ENCODE peak calls at places on chromosomes 4 and X, in five cellular contexts. Q is psoas muscle, R is K562, M is lower leg skin, S is PC-9. A is an unnamed sample.

GRCh38 chrX:97756879-97757278 is 873.2 kb downstream of the RPA4 start:
- DNase-seq in Q (no peak), R (no peak), M (no peak), S (no peak), A (no peak)

GRCh38 chrX:40471965-40472648 is 108.7 kb upstream of the ATP6AP2 start:
- DNase-seq in Q (no peak), R (peak; percentile 17), M (peak; percentile 15), S (no peak), A (peak; percentile 71)

GRCh38 chr4:55396305-55397023 is 707 bp downstream of the TMEM165 start:
- DNase-seq in Q (peak; percentile 70), R (peak; percentile 58), M (peak; percentile 23), S (peak; percentile 28), A (no peak)

GRCh38 chr4:20532096-20532495 is 168.2 kb upstream of the PACRGL start:
- DNase-seq in Q (no peak), R (no peak), M (no peak), S (no peak), A (no peak)

GRCh38 chr4:15150636-15151432 is 148.6 kb downstream of the CPEB2 start:
- DNase-seq in Q (no peak), R (peak; percentile 28), M (no peak), S (no peak), A (no peak)

GRCh38 chr4:29153642-29154041 is 1566.5 kb upstream of the PCDH7 start:
- DNase-seq in Q (no peak), R (no peak), M (no peak), S (no peak), A (no peak)

GRCh38 chr4:66574145-66574978 is 904.1 kb upstream of the EPHA5 start:
- DNase-seq in Q (no peak), R (no peak), M (no peak), S (no peak), A (peak; percentile 65)

GRCh38 chrX:47936940-47937317 is 66.9 kb downstream of the ZNF182 start:
- DNase-seq in Q (no peak), R (no peak), M (no peak), S (no peak), A (no peak)

GRCh38 chrX:40096395-40097091 is 1.2 kb downstream of the BCOR start:
- DNase-seq in Q (peak; percentile 67), R (no peak), M (no peak), S (no peak), A (no peak)

GRCh38 chr4:102055805-102056204 is 265.3 kb downstream of the BANK1 start:
- DNase-seq in Q (no peak), R (no peak), M (no peak), S (no peak), A (no peak)

GRCh38 chr4:20829958-20830357 is 129.7 kb downstream of the PACRGL start:
- DNase-seq in Q (no peak), R (no peak), M (no peak), S (no peak), A (no peak)

GRCh38 chr4:81491943-81492342 is 20.2 kb upstream of the RASGEF1B start:
- DNase-seq in Q (no peak), R (no peak), M (no peak), S (no peak), A (no peak)

GRCh38 chr4:175639346-175639745 is 172.7 kb downstream of the GPM6A start:
- DNase-seq in Q (no peak), R (no peak), M (no peak), S (no peak), A (no peak)

GRCh38 chr4:128450326-128451120 is 162.9 kb upstream of the PGRMC2 start:
- DNase-seq in Q (no peak), R (no peak), M (no peak), S (no peak), A (no peak)

GRCh38 chrX:9114245-9114644 is 80.3 kb upstream of the FAM9B start:
- DNase-seq in Q (no peak), R (no peak), M (no peak), S (no peak), A (no peak)

GRCh38 chr4:121156822-121157769 is 7.0 kb downstream of the TNIP3 start:
- DNase-seq in Q (peak; percentile 45), R (no peak), M (peak; percentile 30), S (peak; percentile 56), A (no peak)

GRCh38 chrX:118976599-118977340 is 2.4 kb downstream of the LONRF3 start:
- DNase-seq in Q (peak; percentile 80), R (no peak), M (peak; percentile 18), S (peak; percentile 88), A (no peak)

GRCh38 chr4:26459054-26459755 is 31.1 kb downstream of the CCKAR start:
- DNase-seq in Q (no peak), R (peak; percentile 40), M (no peak), S (peak; percentile 10), A (peak; percentile 41)

GRCh38 chr4:145544998-145545397 is 63.3 kb downstream of the SMAD1 start:
- DNase-seq in Q (no peak), R (no peak), M (no peak), S (no peak), A (no peak)

GRCh38 chr4:47312170-47312569 is 151.3 kb downstream of the COMMD8 start:
- DNase-seq in Q (no peak), R (no peak), M (no peak), S (no peak), A (no peak)

GRCh38 chrX:124388562-124388961 is 42.2 kb downstream of the SH2D1A start:
- DNase-seq in Q (peak; percentile 53), R (peak; percentile 42), M (peak; percentile 15), S (peak; percentile 28), A (peak; percentile 4)

GRCh38 chrX:38175140-38175539 is 45.5 kb downstream of the SRPX start:
- DNase-seq in Q (no peak), R (peak; percentile 34), M (no peak), S (no peak), A (no peak)

GRCh38 chrX:23952984-23953907 is 45.4 kb downstream of the CXorf58 start:
- DNase-seq in Q (no peak), R (peak; percentile 73), M (no peak), S (no peak), A (no peak)

GRCh38 chr4:92254767-92255442 is 48.9 kb upstream of the GRID2 start:
- DNase-seq in Q (no peak), R (no peak), M (no peak), S (no peak), A (no peak)

GRCh38 chrX:119067023-119067739 is 5.6 kb upstream of the CT47C1 start:
- DNase-seq in Q (peak; percentile 60), R (peak; percentile 53), M (peak; percentile 23), S (peak; percentile 71), A (peak; percentile 12)

GRCh38 chrX:121151293-121151692 is 103.9 kb downstream of the GLUD2 start:
- DNase-seq in Q (no peak), R (no peak), M (no peak), S (no peak), A (no peak)

GRCh38 chrX:13518126-13518525 is 51.3 kb upstream of the EGFL6 start:
- DNase-seq in Q (no peak), R (no peak), M (no peak), S (no peak), A (no peak)

DNA sequence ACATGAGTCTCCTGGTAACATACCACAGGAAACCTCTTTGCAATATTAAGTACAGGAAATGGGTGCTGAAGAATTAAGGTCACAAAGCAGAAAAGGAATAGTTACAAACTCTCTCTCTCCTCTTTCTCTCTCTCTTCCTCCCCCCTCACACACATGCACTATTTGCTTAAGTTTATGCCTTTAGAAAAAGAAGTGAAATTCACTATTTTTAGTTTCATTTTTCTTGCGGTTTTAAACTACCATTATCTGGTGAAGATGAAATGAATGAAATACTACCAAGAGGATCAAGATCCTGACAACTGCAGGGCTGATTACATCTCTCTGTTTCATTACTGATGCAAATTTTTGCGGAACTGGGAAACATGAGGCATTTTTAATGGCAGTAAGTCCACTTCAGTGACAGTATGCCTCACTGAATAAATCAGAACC is 64.3 kb upstream of the FTHL17 start:
- DNase-seq in Q (no peak), R (no peak), M (no peak), S (no peak), A (no peak)
- H3K4me3 ChIP-seq in Q (no peak overlapping the region), R (no peak overlapping the region), M (no peak overlapping the region), S (no peak overlapping the region), A (no peak overlapping the region)

GRCh38 chr4:48949086-48949485 is 37.0 kb upstream of the CWH43 start:
- DNase-seq in Q (no peak), R (no peak), M (no peak), S (no peak), A (no peak)

GRCh38 chr4:48945981-48946380 is 39.4 kb upstream of the OCIAD2 start:
- DNase-seq in Q (no peak), R (no peak), M (no peak), S (no peak), A (no peak)

GRCh38 chr4:48944659-48945290 is 38.2 kb upstream of the OCIAD2 start:
- DNase-seq in Q (no peak), R (peak; percentile 60), M (no peak), S (peak; percentile 50), A (no peak)

GRCh38 chr4:48949518-48950207 is 36.4 kb upstream of the CWH43 start:
- DNase-seq in Q (no peak), R (no peak), M (no peak), S (no peak), A (no peak)

DNA sequence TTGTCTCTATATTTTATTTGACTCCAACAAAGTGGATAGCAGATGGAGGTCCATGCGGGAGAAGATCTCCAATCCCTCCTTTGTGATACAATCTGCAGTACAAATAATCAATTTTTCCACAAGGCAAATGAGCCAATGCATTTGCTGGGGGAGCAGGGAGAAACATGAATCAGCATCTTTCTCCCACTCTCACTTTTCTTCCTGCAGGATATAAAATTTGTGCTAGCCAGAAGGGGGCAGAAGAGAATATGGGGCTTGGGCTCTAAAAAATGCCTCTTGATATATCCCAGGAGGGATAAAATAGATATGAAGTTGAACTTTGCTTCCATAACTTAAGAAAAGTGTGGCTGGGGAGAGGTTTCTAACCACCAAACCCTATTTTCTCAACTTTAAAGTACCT is 38.3 kb upstream of the CWH43 start:
- DNase-seq in Q (no peak), R (peak; percentile 20), M (no peak), S (no peak), A (no peak)
- TF ChIP-seq CTCF in Q (no peak), R (peak; percentile 45), M (no peak), S (no peak), A (no peak)

GRCh38 chr4:140372607-140373327 is 679 bp upstream of the SCOC start:
- DNase-seq in Q (no peak), R (peak; percentile 53), M (no peak), S (no peak), A (no peak)
- H3K4me3 ChIP-seq in Q (peak overlapping the region; percentile 94), R (peak overlapping the region; percentile 89), M (peak overlapping the region; percentile 22), S (peak overlapping the region; percentile 69), A (peak overlapping the region; percentile 78)

DNA sequence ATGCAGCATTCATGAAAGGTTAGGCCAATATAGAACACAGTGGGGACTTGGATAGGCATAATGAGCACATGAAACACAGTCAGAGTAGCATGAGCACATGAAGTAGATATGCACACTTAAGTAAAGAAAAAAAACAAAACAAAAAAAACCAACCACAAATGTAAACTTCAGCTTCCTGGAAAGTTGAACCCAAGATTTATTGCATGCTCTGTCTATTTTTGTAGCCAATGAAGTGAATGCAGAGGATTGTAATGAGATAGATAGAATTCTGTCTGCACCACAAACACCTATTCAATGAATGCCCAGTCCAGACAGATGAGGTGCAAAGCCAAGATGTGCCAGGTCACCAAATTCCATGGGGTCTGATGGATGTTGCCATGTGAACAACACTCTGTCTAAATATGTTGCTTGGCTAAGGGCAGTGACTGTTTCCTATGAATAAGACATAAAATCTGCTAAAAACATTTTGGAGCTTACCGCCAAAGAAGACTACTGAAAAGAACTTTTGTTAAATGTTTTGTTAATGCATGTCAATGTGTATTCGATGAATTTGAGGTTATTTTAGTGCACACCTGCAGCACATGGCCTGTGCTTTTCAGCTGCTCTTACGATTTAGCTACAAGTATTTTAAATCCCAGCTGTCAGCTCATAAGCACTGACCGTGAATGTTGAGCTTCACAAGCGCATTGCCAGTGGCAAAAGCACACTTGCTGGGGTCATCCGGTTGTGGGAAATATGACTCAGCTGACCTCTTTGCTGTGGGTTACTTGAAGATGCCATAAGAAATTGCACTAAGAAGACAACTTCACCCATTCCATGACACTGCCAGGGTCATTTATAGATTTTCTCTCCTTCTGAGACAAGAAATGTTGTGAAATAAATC is 374.8 kb upstream of the GNPDA2 start:
- DNase-seq in Q (no peak), R (no peak), M (no peak), S (no peak), A (peak; percentile 47)
- TF ChIP-seq CTCF in Q (no peak), R (no peak), M (no peak), S (no peak), A (no peak)